ENCODE peak calls at places on chromosome 11, in six cellular contexts. R, B, F, Z, U and A are unnamed samples.

GRCh38 chr11:63564056-63564784 is 1.0 kb upstream of the PLAAT2 start:
- DNase-seq in U (no peak), B (no peak), F (no peak), Z (no peak), R (no peak), A (no peak)

GRCh38 chr11:12801976-12802375 is 127.8 kb downstream of the TEAD1 start:
- DNase-seq in F (no peak), B (no peak), R (no peak), Z (no peak), U (no peak), A (peak; percentile 38)

GRCh38 chr11:92867913-92868619 is 101.4 kb upstream of the MTNR1B start:
- DNase-seq in F (no peak), B (no peak), R (no peak), Z (no peak), U (no peak), A (no peak)

GRCh38 chr11:77068461-77069335 is 1.9 kb downstream of the CAPN5 start:
- DNase-seq in R (no peak), U (no peak), Z (no peak), B (no peak), F (no peak), A (no peak)

GRCh38 chr11:125091247-125091876 is 20.1 kb downstream of the TMEM218 start:
- DNase-seq in F (peak; percentile 86), U (peak; percentile 72), Z (peak; percentile 89), R (peak; percentile 81), B (peak; percentile 41), A (peak; percentile 62)

GRCh38 chr11:114354076-114354475 is 46.2 kb downstream of the C11orf71 start:
- DNase-seq in R (peak; percentile 87), B (no peak), Z (no peak), U (no peak), F (peak; percentile 84), A (peak; percentile 96)

GRCh38 chr11:19968860-19969259 is 191.4 kb downstream of the DBX1 start:
- DNase-seq in B (no peak), F (no peak), R (no peak), Z (no peak), U (no peak), A (no peak)

GRCh38 chr11:58061813-58062212 is 31.1 kb downstream of the OR6Q1 start:
- DNase-seq in F (peak; percentile 54), Z (no peak), U (no peak), B (no peak), R (peak; percentile 10), A (peak; percentile 76)

GRCh38 chr11:65417221-65417701 is 5.3 kb upstream of the NEAT1 start:
- DNase-seq in U (no peak), Z (no peak), F (no peak), R (peak; percentile 26), B (no peak), A (no peak)

GRCh38 chr11:128499613-128500213 is 87.6 kb downstream of the ETS1 start:
- DNase-seq in B (no peak), R (peak; percentile 49), Z (no peak), U (no peak), F (no peak), A (no peak)

GRCh38 chr11:128500488-128500887 is 86.9 kb downstream of the ETS1 start:
- DNase-seq in R (no peak), F (no peak), B (no peak), Z (no peak), U (no peak), A (no peak)

GRCh38 chr11:128502736-128503135 is 84.6 kb downstream of the ETS1 start:
- DNase-seq in F (peak; percentile 88), R (peak; percentile 80), U (no peak), Z (no peak), B (no peak), A (peak; percentile 49)

GRCh38 chr11:128501576-128502549 is 85.5 kb downstream of the ETS1 start:
- DNase-seq in B (no peak), R (peak; percentile 97), Z (peak; percentile 27), F (no peak), U (no peak), A (peak; percentile 46)

GRCh38 chr11:128501008-128501407 is 86.3 kb downstream of the ETS1 start:
- DNase-seq in U (no peak), B (no peak), F (no peak), Z (no peak), R (no peak), A (no peak)
- H3K9ac ChIP-seq in U (no peak overlapping the region), B (no peak overlapping the region), F (no peak overlapping the region), Z (no peak overlapping the region), R (no peak overlapping the region), A (no peak overlapping the region)

GRCh38 chr11:5369793-5370192 is 13.8 kb upstream of the OR51M1 start:
- DNase-seq in U (peak; percentile 42), B (no peak), Z (peak; percentile 36), F (peak; percentile 71), R (peak; percentile 66), A (peak; percentile 4)
- TF ChIP-seq CTCF in U (peak; percentile 50), B (peak; percentile 27), Z (peak; percentile 45), F (peak; percentile 56), R (peak; percentile 32), A (peak; percentile 22)

GRCh38 chr11:83021780-83022125 is 49.9 kb downstream of the RAB30 start:
- DNase-seq in B (no peak), F (no peak), Z (no peak), U (no peak), R (no peak), A (no peak)
- H3K27ac ChIP-seq in B (no peak overlapping the region), F (no peak overlapping the region), Z (no peak overlapping the region), U (no peak overlapping the region), R (no peak overlapping the region), A (no peak overlapping the region)

GRCh38 chr11:44598831-44599230 is 33.4 kb downstream of the CD82 start:
- DNase-seq in B (no peak), F (no peak), U (no peak), Z (no peak), R (no peak), A (no peak)

GRCh38 chr11:44600739-44601416 is 35.4 kb downstream of the CD82 start:
- DNase-seq in F (peak; percentile 68), R (no peak), Z (no peak), U (no peak), B (no peak), A (no peak)

GRCh38 chr11:44601471-44602370 is 36.3 kb downstream of the CD82 start:
- DNase-seq in F (no peak), B (no peak), R (no peak), U (no peak), Z (no peak), A (no peak)

GRCh38 chr11:44602810-44603410 is 37.4 kb downstream of the CD82 start:
- DNase-seq in F (no peak), R (no peak), B (no peak), U (no peak), Z (no peak), A (no peak)

GRCh38 chr11:44600261-44600660 is 34.8 kb downstream of the CD82 start:
- DNase-seq in B (no peak), R (no peak), Z (no peak), F (no peak), U (no peak), A (no peak)
- H3K9ac ChIP-seq in B (no peak overlapping the region), R (no peak overlapping the region), Z (no peak overlapping the region), F (no peak overlapping the region), U (no peak overlapping the region), A (no peak overlapping the region)